ENCODE peak calls at places on chromosomes 1 and 21, in eight cellular contexts. Q, H, P, Y, V, S, U and W are unnamed samples.

GRCh38 chr1:111976842-111977241 is 12.6 kb downstream of the KCND3 start:
- DNase-seq in Q (no peak), H (no peak), P (no peak), Y (no peak), V (no peak), S (no peak), U (no peak), W (no peak)

GRCh38 chr1:204623894-204624361 is 61.6 kb downstream of the LRRN2 start:
- DNase-seq in Q (no peak), H (no peak), P (no peak), Y (peak; percentile 5), V (no peak), S (no peak), U (no peak), W (no peak)

GRCh38 chr1:31759266-31760023 is 4.7 kb downstream of the ADGRB2 start:
- DNase-seq in Q (no peak), H (no peak), P (no peak), Y (no peak), V (peak; percentile 32), S (peak; percentile 52), U (no peak), W (no peak)

GRCh38 chr1:25501235-25502058 is 42.0 kb upstream of the LDLRAP1 start:
- DNase-seq in Q (no peak), H (no peak), P (peak; percentile 74), Y (no peak), V (peak; percentile 89), S (peak; percentile 41), U (no peak), W (no peak)

GRCh38 chr1:228335406-228336307 is 71.0 kb downstream of the TRIM11 start:
- DNase-seq in Q (no peak), H (no peak), P (no peak), Y (no peak), V (no peak), S (no peak), U (no peak), W (no peak)

GRCh38 chr21:27393726-27394125 is 426.8 kb upstream of the ADAMTS5 start:
- DNase-seq in Q (no peak), H (no peak), P (no peak), Y (no peak), V (peak; percentile 44), S (no peak), U (no peak), W (no peak)

GRCh38 chr1:19274636-19275035 is 13.9 kb downstream of the AKR7A3 start:
- DNase-seq in Q (no peak), H (no peak), P (no peak), Y (no peak), V (no peak), S (no peak), U (no peak), W (no peak)

GRCh38 chr1:64150266-64150665 is 53.2 kb upstream of the UBE2U start:
- DNase-seq in Q (no peak), H (no peak), P (no peak), Y (no peak), V (no peak), S (no peak), U (no peak), W (no peak)

GRCh38 chr1:118717893-118718292 is 270.2 kb downstream of the TBX15 start:
- DNase-seq in Q (no peak), H (no peak), P (no peak), Y (no peak), V (no peak), S (no peak), U (no peak), W (no peak)

GRCh38 chr1:9687120-9687875 is 35.8 kb downstream of the PIK3CD start:
- DNase-seq in Q (no peak), H (peak; percentile 60), P (no peak), Y (peak; percentile 47), V (peak; percentile 92), S (peak; percentile 54), U (no peak), W (peak; percentile 63)

GRCh38 chr1:182495002-182495401 is 45.1 kb downstream of the RGSL1 start:
- DNase-seq in Q (no peak), H (peak; percentile 23), P (no peak), Y (no peak), V (no peak), S (no peak), U (no peak), W (no peak)

GRCh38 chr1:14362331-14362730 is 236.2 kb upstream of the KAZN start:
- DNase-seq in Q (no peak), H (no peak), P (no peak), Y (no peak), V (no peak), S (no peak), U (no peak), W (no peak)

GRCh38 chr1:248926401-248927182 is 20.6 kb downstream of the PGBD2 start:
- DNase-seq in Q (no peak), H (no peak), P (peak; percentile 34), Y (no peak), V (peak; percentile 73), S (peak; percentile 87), U (no peak), W (peak; percentile 33)

GRCh38 chr1:216563096-216563495 is 139.8 kb upstream of the USH2A start:
- DNase-seq in Q (no peak), H (no peak), P (no peak), Y (no peak), V (no peak), S (no peak), U (no peak), W (no peak)

GRCh38 chr1:193402032-193402431 is 215.6 kb upstream of the B3GALT2 start:
- DNase-seq in Q (no peak), H (no peak), P (no peak), Y (no peak), V (no peak), S (no peak), U (no peak), W (no peak)

GRCh38 chr1:206575894-206576737 is 36.1 kb downstream of the EIF2D start:
- DNase-seq in Q (no peak), H (no peak), P (no peak), Y (no peak), V (no peak), S (no peak), U (no peak), W (no peak)

GRCh38 chr1:177863776-177864175 is 106.1 kb downstream of the SEC16B start:
- DNase-seq in Q (no peak), H (no peak), P (no peak), Y (no peak), V (peak; percentile 48), S (peak; percentile 17), U (no peak), W (no peak)

GRCh38 chr1:172893146-172893841 is 157.4 kb downstream of the TNFSF18 start:
- DNase-seq in Q (no peak), H (peak; percentile 62), P (no peak), Y (no peak), V (no peak), S (no peak), U (no peak), W (no peak)

GRCh38 chr1:1920057-1920607 is 1.1 kb upstream of the TMEM52 start:
- DNase-seq in Q (no peak), H (no peak), P (no peak), Y (no peak), V (no peak), S (no peak), U (no peak), W (no peak)

GRCh38 chr1:215146252-215146975 is 63.9 kb downstream of the KCNK2 start:
- DNase-seq in Q (peak; percentile 16), H (no peak), P (no peak), Y (no peak), V (peak; percentile 64), S (peak; percentile 18), U (peak; percentile 19), W (peak; percentile 11)

GRCh38 chr21:26834181-26834945 is 10.8 kb downstream of the ADAMTS1 start:
- DNase-seq in Q (no peak), H (no peak), P (no peak), Y (no peak), V (peak; percentile 58), S (no peak), U (no peak), W (no peak)

GRCh38 chr1:160428655-160429054 is 28.3 kb downstream of the VANGL2 start:
- DNase-seq in Q (peak; percentile 16), H (peak; percentile 58), P (peak; percentile 4), Y (no peak), V (peak; percentile 47), S (peak; percentile 12), U (no peak), W (peak; percentile 86)

GRCh38 chr1:28640766-28641165 is 2.1 kb downstream of the TAF12 start:
- DNase-seq in Q (no peak), H (no peak), P (no peak), Y (peak; percentile 29), V (peak; percentile 9), S (peak; percentile 22), U (no peak), W (no peak)

GRCh38 chr1:18440385-18441226 is 40.1 kb upstream of the KLHDC7A start:
- DNase-seq in Q (no peak), H (no peak), P (no peak), Y (no peak), V (no peak), S (no peak), U (no peak), W (no peak)

GRCh38 chr1:98981917-98982513 is 22.6 kb downstream of the PLPPR5 start:
- DNase-seq in Q (no peak), H (no peak), P (no peak), Y (no peak), V (peak; percentile 62), S (peak; percentile 40), U (no peak), W (peak; percentile 40)

GRCh38 chr1:15946546-15947381 is 29.1 kb downstream of the ZBTB17 start:
- DNase-seq in Q (no peak), H (no peak), P (no peak), Y (no peak), V (no peak), S (no peak), U (no peak), W (no peak)

GRCh38 chr21:43921602-43921978 is 56.6 kb downstream of the AGPAT3 start:
- DNase-seq in Q (no peak), H (no peak), P (no peak), Y (peak; percentile 42), V (no peak), S (no peak), U (no peak), W (no peak)

GRCh38 chr1:95041491-95042165 is 31.1 kb downstream of the ALG14 start:
- DNase-seq in Q (peak; percentile 72), H (peak; percentile 53), P (peak; percentile 70), Y (no peak), V (peak; percentile 92), S (peak; percentile 87), U (peak; percentile 87), W (peak; percentile 75)

GRCh38 chr1:177620636-177621190 is 349.1 kb downstream of the SEC16B start:
- DNase-seq in Q (no peak), H (no peak), P (peak; percentile 28), Y (no peak), V (peak; percentile 3), S (no peak), U (no peak), W (no peak)

GRCh38 chr1:205013683-205014367 is 29.2 kb upstream of the CNTN2 start:
- DNase-seq in Q (no peak), H (peak; percentile 39), P (peak; percentile 9), Y (no peak), V (no peak), S (no peak), U (no peak), W (no peak)

GRCh38 chr1:9009438-9010366 is 16.5 kb downstream of the SLC2A7 start:
- DNase-seq in Q (no peak), H (peak; percentile 37), P (no peak), Y (no peak), V (peak; percentile 28), S (no peak), U (no peak), W (no peak)

GRCh38 chr1:220922951-220923350 is 43.7 kb downstream of the HLX start:
- DNase-seq in Q (no peak), H (no peak), P (no peak), Y (no peak), V (no peak), S (no peak), U (no peak), W (no peak)

GRCh38 chr1:165143437-165144065 is 213.0 kb downstream of the LMX1A start:
- DNase-seq in Q (no peak), H (no peak), P (no peak), Y (no peak), V (no peak), S (no peak), U (no peak), W (no peak)

GRCh38 chr1:228146761-228147693 is 2.7 kb upstream of the GJC2 start:
- DNase-seq in Q (no peak), H (peak; percentile 29), P (no peak), Y (no peak), V (no peak), S (no peak), U (no peak), W (no peak)